ENCODE peak calls at places on chromosomes 6 and 20, in seven cellular contexts. Z, E, Q, R, G, H and Y are unnamed samples. For H3K4me1, the result is how much of the 10 kb centered on the place peaks cover.

GRCh38 chr6:108589244-108589730 is 28.6 kb downstream of the FOXO3 start:
- DNase-seq in Z (peak), E (peak), Q (peak), R (peak), G (peak), H (peak), Y (peak)

GRCh38 chr6:104711371-104711770 is 148.3 kb downstream of the HACE1 start:
- DNase-seq in Z (no peak), E (no peak), Q (no peak), R (no peak), G (no peak), H (no peak), Y (no peak)

GRCh38 chr6:72975346-72975745 is 249.9 kb downstream of the KHDC1L start:
- DNase-seq in Z (no peak), E (no peak), Q (no peak), R (no peak), G (no peak), H (no peak), Y (no peak)

GRCh38 chr6:170147832-170148708 is 142.8 kb downstream of the DLL1 start:
- DNase-seq in Z (peak), E (peak), Q (no peak), R (no peak), G (peak), H (peak), Y (no peak)

GRCh38 chr20:58045156-58045555 is 183.3 kb downstream of the ANKRD60 start:
- DNase-seq in Z (no peak), E (no peak), Q (no peak), R (no peak), G (no peak), H (no peak), Y (no peak)

GRCh38 chr20:53797085-53797484 is 203.4 kb upstream of the ZNF217 start:
- DNase-seq in Z (no peak), E (no peak), Q (no peak), R (no peak), G (no peak), H (no peak), Y (no peak)

GRCh38 chr20:23152308-23152892 is 66.3 kb upstream of the CD93 start:
- DNase-seq in Z (no peak), E (peak), Q (peak), R (peak), G (peak), H (peak), Y (peak)

GRCh38 chr6:54935739-54936138 is 89.2 kb downstream of the FAM83B start:
- DNase-seq in Z (no peak), E (no peak), Q (no peak), R (no peak), G (no peak), H (no peak), Y (no peak)

GRCh38 chr6:42086046-42086664 is 35.8 kb downstream of the TAF8 start:
- DNase-seq in Z (no peak), E (peak), Q (no peak), R (no peak), G (no peak), H (no peak), Y (no peak)

GRCh38 chr6:24930386-24930785 is 5.4 kb downstream of the RIPOR2 start:
- DNase-seq in Z (peak), E (peak), Q (no peak), R (no peak), G (no peak), H (no peak), Y (no peak)

GRCh38 chr6:160430203-160430602 is 82.0 kb downstream of the SLC22A3 start:
- DNase-seq in Z (no peak), E (no peak), Q (no peak), R (no peak), G (no peak), H (no peak), Y (peak)

GRCh38 chr6:147279423-147279822 is 75.2 kb downstream of the STXBP5 start:
- DNase-seq in Z (no peak), E (no peak), Q (no peak), R (no peak), G (no peak), H (no peak), Y (no peak)

GRCh38 chr6:168132531-168133184 is 53.6 kb upstream of the FRMD1 start:
- DNase-seq in Z (peak), E (peak), Q (peak), R (peak), G (peak), H (peak), Y (peak)

GRCh38 chr6:19515939-19516338 is 321.2 kb upstream of the ID4 start:
- DNase-seq in Z (no peak), E (no peak), Q (no peak), R (no peak), G (no peak), H (no peak), Y (no peak)

GRCh38 chr20:54611701-54612487 is 136.5 kb downstream of the DOK5 start:
- DNase-seq in Z (no peak), E (no peak), Q (no peak), R (no peak), G (no peak), H (no peak), Y (no peak)

GRCh38 chr6:127415096-127415495 is 44.1 kb downstream of the KIAA0408 start:
- DNase-seq in Z (no peak), E (no peak), Q (no peak), R (no peak), G (no peak), H (no peak), Y (no peak)

GRCh38 chr20:44961868-44962267 is 1.7 kb upstream of the TOMM34 start:
- DNase-seq in Z (no peak), E (no peak), Q (no peak), R (no peak), G (no peak), H (no peak), Y (no peak)

GRCh38 chr20:43507150-43508080 is at the start of gene L3MBTL1:
- DNase-seq in Z (peak), E (peak), Q (peak), R (peak), G (peak), H (peak), Y (peak)

GRCh38 chr20:31689141-31689540 is 33.5 kb downstream of the BCL2L1 start:
- DNase-seq in Z (no peak), E (no peak), Q (no peak), R (no peak), G (no peak), H (no peak), Y (no peak)

GRCh38 chr6:27275025-27275956 is 27.8 kb downstream of the PRSS16 start:
- DNase-seq in Z (peak), E (no peak), Q (no peak), R (no peak), G (no peak), H (peak), Y (no peak)

GRCh38 chr6:37242429-37243052 is 15.0 kb upstream of the TBC1D22B start:
- DNase-seq in Z (no peak), E (no peak), Q (no peak), R (peak), G (no peak), H (no peak), Y (no peak)

GRCh38 chr20:7775072-7775471 is 165.2 kb downstream of the HAO1 start:
- DNase-seq in Z (no peak), E (no peak), Q (no peak), R (no peak), G (no peak), H (no peak), Y (no peak)

GRCh38 chr6:83514877-83515466 is 2.6 kb downstream of the PRSS35 start:
- DNase-seq in Z (peak), E (no peak), Q (no peak), R (peak), G (no peak), H (no peak), Y (peak)

GRCh38 chr6:24412294-24412693 is 9.6 kb downstream of the MRS2 start:
- DNase-seq in Z (no peak), E (no peak), Q (no peak), R (no peak), G (no peak), H (no peak), Y (no peak)

GRCh38 chr20:57919059-57919458 is 209.2 kb upstream of the PMEPA1 start:
- DNase-seq in Z (no peak), E (no peak), Q (no peak), R (no peak), G (no peak), H (no peak), Y (no peak)

GRCh38 chr20:49353348-49353747 is 75.5 kb upstream of the ZNFX1 start:
- DNase-seq in Z (no peak), E (no peak), Q (no peak), R (no peak), G (no peak), H (no peak), Y (no peak)

GRCh38 chr6:907928-908327 is 215.0 kb upstream of the EXOC2 start:
- DNase-seq in Z (no peak), E (no peak), Q (no peak), R (no peak), G (no peak), H (no peak), Y (no peak)

GRCh38 chr6:133952815-133953633 is at the start of gene TBPL1:
- DNase-seq in Z (peak), E (peak), Q (peak), R (peak), G (peak), H (peak), Y (peak)

GRCh38 chr20:44803383-44803941 is 6.9 kb downstream of the RIMS4 start:
- DNase-seq in Z (no peak), E (peak), Q (no peak), R (no peak), G (no peak), H (no peak), Y (no peak)

GRCh38 chr6:107496041-107496440 is 6.1 kb downstream of the SOBP start:
- DNase-seq in Z (no peak), E (no peak), Q (no peak), R (no peak), G (no peak), H (no peak), Y (no peak)

GRCh38 chr6:99294786-99295185 is 54.7 kb downstream of the FAXC start:
- DNase-seq in Z (no peak), E (no peak), Q (no peak), R (no peak), G (no peak), H (no peak), Y (no peak)

GRCh38 chr6:134464690-134465411 is 146.9 kb upstream of the SGK1 start:
- DNase-seq in Z (no peak), E (peak), Q (no peak), R (no peak), G (no peak), H (no peak), Y (no peak)

GRCh38 chr20:51340451-51340840 is 202.1 kb downstream of the NFATC2 start:
- DNase-seq in Z (no peak), E (no peak), Q (no peak), R (no peak), G (no peak), H (no peak), Y (no peak)

GRCh38 chr6:3849681-3850450 is 693 bp downstream of the FAM50B start:
- DNase-seq in Z (no peak), E (peak), Q (peak), R (no peak), G (peak), H (peak), Y (peak)

GRCh38 chr6:56685102-56685733 is 42.5 kb upstream of the DST start:
- DNase-seq in Z (no peak), E (no peak), Q (no peak), R (no peak), G (no peak), H (no peak), Y (no peak)

GRCh38 chr6:56595490-56596122 is 47.1 kb downstream of the DST start:
- DNase-seq in Z (peak), E (no peak), Q (no peak), R (no peak), G (peak), H (peak), Y (peak)

GRCh38 chr6:129370268-129370916 is 339.6 kb downstream of the ARHGAP18 start:
- DNase-seq in Z (peak), E (no peak), Q (peak), R (peak), G (no peak), H (peak), Y (peak)

GRCh38 chr6:44235891-44236516 is 10.9 kb upstream of the HSP90AB1 start:
- DNase-seq in Z (no peak), E (no peak), Q (no peak), R (no peak), G (peak), H (no peak), Y (no peak)

GRCh38 chr6:44237021-44237812 is 9.7 kb upstream of the HSP90AB1 start:
- DNase-seq in Z (peak), E (peak), Q (peak), R (peak), G (peak), H (peak), Y (peak)

GRCh38 chr6:44235269-44235668 is 11.6 kb upstream of the HSP90AB1 start:
- DNase-seq in Z (no peak), E (no peak), Q (no peak), R (no peak), G (peak), H (no peak), Y (no peak)

GRCh38 chr6:44237813-44238433 is 9.0 kb upstream of the HSP90AB1 start:
- DNase-seq in Z (peak), E (peak), Q (peak), R (peak), G (peak), H (peak), Y (peak)

DNA sequence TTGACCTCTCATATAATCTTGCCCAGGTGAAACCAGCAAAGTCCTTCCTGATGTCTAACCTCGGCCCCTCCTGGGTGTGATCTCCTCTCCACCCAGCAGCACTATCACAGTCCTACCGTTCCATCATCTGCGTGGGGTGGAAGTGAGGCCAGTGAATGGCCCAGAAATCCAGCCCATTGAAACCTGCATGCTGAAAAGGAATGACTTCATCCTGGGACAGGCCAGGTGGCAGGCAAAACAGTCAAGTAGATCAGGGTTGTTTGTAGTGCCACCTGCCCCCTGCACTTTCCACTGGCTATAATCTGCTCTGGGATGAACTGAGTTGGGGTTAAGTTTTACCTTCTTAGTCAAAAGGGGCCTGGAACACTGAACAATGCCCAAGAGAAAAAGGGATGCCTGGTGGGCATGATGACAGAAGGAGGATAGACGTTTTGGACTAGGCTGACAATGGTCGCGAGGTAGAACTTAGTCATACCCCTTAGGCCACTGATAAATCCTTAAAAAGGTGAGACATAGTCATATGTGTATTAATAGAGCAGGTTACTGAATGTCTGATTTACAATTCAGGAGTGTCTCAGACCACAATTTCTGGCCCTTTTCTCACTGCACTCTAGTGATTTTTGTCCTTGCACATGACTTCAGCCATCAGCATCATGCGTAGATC is 8.1 kb upstream of the HSP90AB1 start:
- DNase-seq in Z (no peak), E (peak), Q (no peak), R (no peak), G (peak), H (no peak), Y (no peak)
- H3K27ac ChIP-seq in Z (no peak), E (peak), Q (peak), R (peak), G (no peak), H (no peak), Y (no peak)

DNA sequence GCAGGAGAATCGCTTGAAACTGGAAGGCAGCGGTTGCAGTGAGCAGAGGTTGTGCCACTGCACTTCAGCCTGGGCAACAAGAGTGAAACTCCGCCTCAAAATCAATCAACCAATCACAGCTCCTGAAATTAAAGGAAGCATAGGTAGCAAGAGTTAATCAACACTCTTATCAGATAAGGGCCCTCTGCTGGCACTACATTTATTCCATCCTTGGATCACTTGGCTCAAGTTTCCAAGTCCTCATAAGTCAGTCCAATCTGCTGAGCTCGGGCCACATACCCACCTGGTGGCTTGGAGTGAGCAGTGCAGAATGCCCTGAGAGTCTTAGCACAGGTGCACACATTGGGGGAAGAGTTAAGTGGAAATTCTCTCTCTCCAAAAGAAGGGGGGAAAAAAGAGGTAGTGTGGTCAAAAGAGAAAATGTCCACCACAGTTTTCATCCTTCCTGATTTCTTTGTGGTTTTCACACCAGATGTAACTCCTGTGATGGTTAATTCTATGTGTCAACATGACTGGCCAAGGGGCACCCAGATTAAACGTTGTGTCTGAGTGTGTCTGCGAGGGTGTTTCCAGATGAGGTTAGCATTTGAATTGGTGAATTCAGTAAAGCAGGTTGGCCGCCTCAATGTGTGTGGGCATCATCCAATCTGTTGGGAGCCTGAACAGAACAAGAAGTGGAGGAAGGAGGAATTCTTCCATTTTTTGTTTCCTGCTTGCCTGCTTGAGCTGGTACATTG is 14.2 kb upstream of the FAM8A1 start:
- DNase-seq in Z (peak), E (no peak), Q (no peak), R (no peak), G (no peak), H (peak), Y (no peak)
- TF ChIP-seq CTCF in Z (peak), E (no peak), Q (no peak), R (no peak), G (no peak), H (peak), Y (no peak)

GRCh38 chr6:154590770-154591169 is 80.3 kb upstream of the CNKSR3 start:
- DNase-seq in Z (no peak), E (no peak), Q (no peak), R (no peak), G (no peak), H (no peak), Y (no peak)

GRCh38 chr6:154593122-154593521 is 82.6 kb upstream of the CNKSR3 start:
- DNase-seq in Z (no peak), E (no peak), Q (peak), R (no peak), G (no peak), H (peak), Y (no peak)

GRCh38 chr6:154594474-154595198 is 84.2 kb upstream of the CNKSR3 start:
- DNase-seq in Z (no peak), E (no peak), Q (no peak), R (no peak), G (no peak), H (no peak), Y (no peak)

GRCh38 chr6:154591220-154591619 is 80.7 kb upstream of the CNKSR3 start:
- DNase-seq in Z (no peak), E (no peak), Q (no peak), R (no peak), G (no peak), H (no peak), Y (no peak)

DNA sequence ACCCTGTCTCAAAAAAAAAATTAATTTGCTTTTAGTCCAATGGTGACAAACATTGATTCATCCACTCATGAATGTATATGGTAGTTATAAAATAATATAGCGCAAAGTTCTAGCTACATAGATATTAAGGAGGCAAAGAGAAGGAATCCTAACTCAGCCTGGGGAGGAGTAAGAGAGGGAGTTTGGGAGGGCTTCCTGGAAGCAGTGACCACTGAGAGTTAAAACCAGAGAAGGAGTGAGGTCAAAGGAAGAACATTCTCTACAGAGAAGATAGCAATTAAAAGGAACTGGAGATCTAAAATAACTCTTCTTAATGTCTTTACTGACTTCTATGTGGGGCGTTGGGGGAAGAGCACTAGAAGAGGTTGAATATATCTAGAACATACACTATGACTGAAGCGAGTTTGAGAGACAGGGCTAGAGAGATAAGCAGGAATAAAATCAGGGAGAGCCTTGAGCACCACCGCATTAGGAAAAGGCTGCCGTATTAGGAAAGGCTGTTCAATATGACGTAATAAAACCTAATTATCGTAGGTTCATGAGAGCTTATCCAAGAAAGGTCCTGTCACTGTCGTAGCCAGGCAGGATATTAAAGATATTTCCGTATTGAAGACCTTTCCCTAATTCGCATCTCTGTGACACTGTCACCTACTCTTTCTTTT is 81.8 kb upstream of the CNKSR3 start:
- DNase-seq in Z (no peak), E (no peak), Q (no peak), R (no peak), G (no peak), H (no peak), Y (no peak)
- H3K4me1 ChIP-seq in Z (under half), E (under half), Q (under half), R (under half), G (under half), H (under half), Y (under half)

DNA sequence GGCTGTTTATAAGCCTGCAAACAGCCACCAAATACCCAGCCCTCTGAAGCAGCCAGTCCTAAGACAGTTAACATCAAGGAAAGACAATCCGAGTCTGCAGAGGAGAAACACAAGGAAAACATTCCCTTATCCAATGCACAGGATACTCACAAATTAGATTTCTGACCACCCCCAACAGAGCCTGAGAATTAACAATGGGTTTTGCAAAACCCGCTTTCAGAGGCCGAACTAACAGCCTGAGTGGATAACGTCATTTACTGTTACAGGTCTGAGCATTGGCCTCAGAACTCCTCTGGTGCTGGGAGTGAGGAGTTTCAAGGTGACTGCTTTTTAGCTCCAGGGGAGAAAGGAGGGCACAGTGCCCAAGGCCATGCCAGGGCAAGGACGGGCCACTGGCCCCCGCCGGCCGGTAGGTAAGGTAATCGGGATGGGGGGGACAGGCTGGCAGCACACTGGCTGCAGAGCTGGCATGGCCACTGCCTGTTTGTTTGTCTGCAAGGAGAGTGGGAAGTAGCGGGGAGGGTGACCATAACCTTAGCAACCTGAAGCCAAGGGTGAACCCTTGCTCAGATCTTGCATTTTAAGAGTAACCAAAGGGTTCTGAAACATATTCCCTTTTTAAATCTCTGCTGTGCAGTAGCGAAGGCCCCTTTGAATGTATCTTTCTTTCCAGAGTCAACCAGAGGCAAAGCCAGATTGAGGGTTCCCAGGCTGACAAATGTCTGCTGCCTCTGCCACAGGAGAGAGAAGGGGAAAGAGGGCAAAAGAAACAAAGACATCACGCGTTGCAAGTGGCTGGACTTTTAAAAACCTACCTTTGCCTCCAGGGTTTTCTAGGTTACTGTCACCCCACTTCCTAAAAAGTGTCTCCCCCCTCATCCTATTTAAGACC is 3.9 kb downstream of the ZMYND8 start:
- DNase-seq in Z (peak), E (no peak), Q (peak), R (peak), G (peak), H (no peak), Y (no peak)
- H3K27ac ChIP-seq in Z (peak), E (peak), Q (peak), R (peak), G (peak), H (peak), Y (peak)